ENCODE peak calls at places on chromosomes 3 and 15, in eight cellular contexts. One of them, this sample, is unnamed.
A peak's percentile ranks its signal among the peaks of the same experiment; 100 is the strongest.

GRCh38 chr3:37290551-37290950 is 116.2 kb upstream of the LRRFIP2 start:
- DNase-seq in left cardiac atrium: no peak
- DNase-seq in retinal pigment epithelial cell: no peak
- DNase-seq in neural crest cell: no peak
- DNase-seq in AG09309: no peak
- DNase-seq in T-cell: no peak
- DNase-seq in H9: no peak
- DNase-seq in bronchial epithelial cell: peak; percentile 52
- DNase-seq in this sample: no peak

GRCh38 chr15:73915085-73915484 is 11.2 kb upstream of the LOXL1 start:
- DNase-seq in left cardiac atrium: no peak
- DNase-seq in retinal pigment epithelial cell: no peak
- DNase-seq in neural crest cell: no peak
- DNase-seq in AG09309: no peak
- DNase-seq in T-cell: no peak
- DNase-seq in H9: no peak
- DNase-seq in bronchial epithelial cell: peak; percentile 35
- DNase-seq in this sample: no peak

GRCh38 chr3:184160456-184160855 is 5.3 kb downstream of the DVL3 start:
- DNase-seq in left cardiac atrium: no peak
- DNase-seq in retinal pigment epithelial cell: peak; percentile 97
- DNase-seq in neural crest cell: no peak
- DNase-seq in AG09309: no peak
- DNase-seq in T-cell: no peak
- DNase-seq in H9: no peak
- DNase-seq in bronchial epithelial cell: no peak
- DNase-seq in this sample: no peak

GRCh38 chr15:56367156-56367555 is 1.9 kb downstream of the TEX9 start:
- DNase-seq in left cardiac atrium: no peak
- DNase-seq in retinal pigment epithelial cell: no peak
- DNase-seq in neural crest cell: no peak
- DNase-seq in AG09309: no peak
- DNase-seq in T-cell: no peak
- DNase-seq in H9: no peak
- DNase-seq in bronchial epithelial cell: no peak
- DNase-seq in this sample: no peak

GRCh38 chr15:49855917-49856637 is 235.2 kb downstream of the DTWD1 start:
- DNase-seq in left cardiac atrium: no peak
- DNase-seq in retinal pigment epithelial cell: peak; percentile 85
- DNase-seq in neural crest cell: no peak
- DNase-seq in AG09309: peak; percentile 99
- DNase-seq in T-cell: no peak
- DNase-seq in H9: no peak
- DNase-seq in bronchial epithelial cell: peak; percentile 50
- DNase-seq in this sample: no peak

GRCh38 chr3:44130249-44130648 is 111.4 kb upstream of the TOPAZ1 start:
- DNase-seq in left cardiac atrium: no peak
- DNase-seq in retinal pigment epithelial cell: no peak
- DNase-seq in neural crest cell: no peak
- DNase-seq in AG09309: no peak
- DNase-seq in T-cell: no peak
- DNase-seq in H9: no peak
- DNase-seq in bronchial epithelial cell: no peak
- DNase-seq in this sample: no peak

GRCh38 chr3:24341668-24342067 is 153.0 kb downstream of the THRB start:
- DNase-seq in left cardiac atrium: no peak
- DNase-seq in retinal pigment epithelial cell: no peak
- DNase-seq in neural crest cell: no peak
- DNase-seq in AG09309: no peak
- DNase-seq in T-cell: no peak
- DNase-seq in H9: no peak
- DNase-seq in bronchial epithelial cell: no peak
- DNase-seq in this sample: no peak

GRCh38 chr3:24270204-24270671 is 224.4 kb downstream of the THRB start:
- DNase-seq in left cardiac atrium: no peak
- DNase-seq in retinal pigment epithelial cell: no peak
- DNase-seq in neural crest cell: no peak
- DNase-seq in AG09309: no peak
- DNase-seq in T-cell: no peak
- DNase-seq in H9: no peak
- DNase-seq in bronchial epithelial cell: no peak
- DNase-seq in this sample: no peak

GRCh38 chr15:58517252-58517681 is 85.5 kb downstream of the LIPC start:
- DNase-seq in left cardiac atrium: no peak
- DNase-seq in retinal pigment epithelial cell: no peak
- DNase-seq in neural crest cell: no peak
- DNase-seq in AG09309: no peak
- DNase-seq in T-cell: no peak
- DNase-seq in H9: no peak
- DNase-seq in bronchial epithelial cell: no peak
- DNase-seq in this sample: no peak

GRCh38 chr15:40241305-40242215 is 2.7 kb downstream of the PAK6 start:
- DNase-seq in left cardiac atrium: no peak
- DNase-seq in retinal pigment epithelial cell: no peak
- DNase-seq in neural crest cell: no peak
- DNase-seq in AG09309: no peak
- DNase-seq in T-cell: no peak
- DNase-seq in H9: no peak
- DNase-seq in bronchial epithelial cell: no peak
- DNase-seq in this sample: no peak

GRCh38 chr3:63993653-63994079 is 29.6 kb downstream of the PSMD6 start:
- DNase-seq in left cardiac atrium: peak; percentile 70
- DNase-seq in retinal pigment epithelial cell: no peak
- DNase-seq in neural crest cell: peak; percentile 51
- DNase-seq in AG09309: peak; percentile 46
- DNase-seq in T-cell: peak; percentile 41
- DNase-seq in H9: peak; percentile 80
- DNase-seq in bronchial epithelial cell: peak; percentile 77
- DNase-seq in this sample: peak; percentile 77

GRCh38 chr3:41267975-41268640 is 68.8 kb downstream of the CTNNB1 start:
- DNase-seq in left cardiac atrium: no peak
- DNase-seq in retinal pigment epithelial cell: peak; percentile 56
- DNase-seq in neural crest cell: no peak
- DNase-seq in AG09309: peak; percentile 78
- DNase-seq in T-cell: no peak
- DNase-seq in H9: no peak
- DNase-seq in bronchial epithelial cell: peak; percentile 99
- DNase-seq in this sample: no peak

GRCh38 chr3:10510086-10510742 is 4.8 kb upstream of the ATP2B2 start:
- DNase-seq in left cardiac atrium: no peak
- DNase-seq in retinal pigment epithelial cell: no peak
- DNase-seq in neural crest cell: no peak
- DNase-seq in AG09309: no peak
- DNase-seq in T-cell: no peak
- DNase-seq in H9: no peak
- DNase-seq in bronchial epithelial cell: no peak
- DNase-seq in this sample: no peak

GRCh38 chr3:128559486-128560225 is 66.7 kb upstream of the GATA2 start:
- DNase-seq in left cardiac atrium: no peak
- DNase-seq in retinal pigment epithelial cell: no peak
- DNase-seq in neural crest cell: no peak
- DNase-seq in AG09309: no peak
- DNase-seq in T-cell: no peak
- DNase-seq in H9: no peak
- DNase-seq in bronchial epithelial cell: peak; percentile 56
- DNase-seq in this sample: no peak

GRCh38 chr3:134333522-134334181 is 40.6 kb downstream of the AMOTL2 start:
- DNase-seq in left cardiac atrium: no peak
- DNase-seq in retinal pigment epithelial cell: no peak
- DNase-seq in neural crest cell: no peak
- DNase-seq in AG09309: peak; percentile 90
- DNase-seq in T-cell: no peak
- DNase-seq in H9: peak; percentile 67
- DNase-seq in bronchial epithelial cell: no peak
- DNase-seq in this sample: peak; percentile 73

GRCh38 chr3:69204315-69204957 is 82.0 kb upstream of the LMOD3 start:
- DNase-seq in left cardiac atrium: no peak
- DNase-seq in retinal pigment epithelial cell: no peak
- DNase-seq in neural crest cell: no peak
- DNase-seq in AG09309: no peak
- DNase-seq in T-cell: no peak
- DNase-seq in H9: no peak
- DNase-seq in bronchial epithelial cell: peak; percentile 94
- DNase-seq in this sample: no peak

GRCh38 chr3:166663194-166663593 is 716.9 kb downstream of the ZBBX start:
- DNase-seq in left cardiac atrium: no peak
- DNase-seq in retinal pigment epithelial cell: no peak
- DNase-seq in neural crest cell: no peak
- DNase-seq in AG09309: no peak
- DNase-seq in T-cell: no peak
- DNase-seq in H9: no peak
- DNase-seq in bronchial epithelial cell: peak; percentile 82
- DNase-seq in this sample: no peak

GRCh38 chr3:69386535-69387385 is 872 bp upstream of the FRMD4B start:
- DNase-seq in left cardiac atrium: no peak
- DNase-seq in retinal pigment epithelial cell: no peak
- DNase-seq in neural crest cell: no peak
- DNase-seq in AG09309: no peak
- DNase-seq in T-cell: no peak
- DNase-seq in H9: no peak
- DNase-seq in bronchial epithelial cell: peak; percentile 78
- DNase-seq in this sample: no peak

GRCh38 chr15:40550381-40551037 is 14.3 kb downstream of the CCDC32 start:
- DNase-seq in left cardiac atrium: no peak
- DNase-seq in retinal pigment epithelial cell: no peak
- DNase-seq in neural crest cell: no peak
- DNase-seq in AG09309: no peak
- DNase-seq in T-cell: no peak
- DNase-seq in H9: no peak
- DNase-seq in bronchial epithelial cell: no peak
- DNase-seq in this sample: no peak

GRCh38 chr15:51322622-51323296 is 15.6 kb downstream of the CYP19A1 start:
- DNase-seq in left cardiac atrium: peak; percentile 81
- DNase-seq in retinal pigment epithelial cell: no peak
- DNase-seq in neural crest cell: no peak
- DNase-seq in AG09309: no peak
- DNase-seq in T-cell: no peak
- DNase-seq in H9: no peak
- DNase-seq in bronchial epithelial cell: no peak
- DNase-seq in this sample: peak; percentile 76

GRCh38 chr15:66833372-66833771 is 131.3 kb downstream of the SMAD6 start:
- DNase-seq in left cardiac atrium: no peak
- DNase-seq in retinal pigment epithelial cell: no peak
- DNase-seq in neural crest cell: no peak
- DNase-seq in AG09309: no peak
- DNase-seq in T-cell: no peak
- DNase-seq in H9: no peak
- DNase-seq in bronchial epithelial cell: no peak
- DNase-seq in this sample: no peak